ENCODE peak calls at places on chromosomes 7 and 10, in nine cellular contexts. L, B, G, Q, F, T, X, H and J are unnamed samples.

GRCh38 chr7:91660734-91661355 is 219.7 kb downstream of the MTERF1 start:
- DNase-seq in L (no peak), B (no peak), G (no peak), Q (no peak), F (no peak), T (no peak), X (no peak), H (no peak), J (no peak)

GRCh38 chr7:128405345-128406146 is 4.2 kb downstream of the IMPDH1 start:
- DNase-seq in L (no peak), B (peak), G (peak), Q (peak), F (peak), T (peak), X (peak), H (peak), J (no peak)

GRCh38 chr10:5305374-5305773 is 59.4 kb upstream of the UCN3 start:
- DNase-seq in L (peak), B (no peak), G (no peak), Q (no peak), F (no peak), T (no peak), X (no peak), H (no peak), J (no peak)

GRCh38 chr7:39609084-39609461 is 14.3 kb upstream of the RALA start:
- DNase-seq in L (peak), B (no peak), G (no peak), Q (no peak), F (no peak), T (no peak), X (peak), H (no peak), J (no peak)

GRCh38 chr7:7799138-7799537 is 80.7 kb upstream of the RPA3 start:
- DNase-seq in L (peak), B (no peak), G (no peak), Q (no peak), F (no peak), T (no peak), X (peak), H (peak), J (no peak)

GRCh38 chr10:133104076-133104965 is 16.6 kb downstream of the ADGRA1 start:
- DNase-seq in L (no peak), B (no peak), G (no peak), Q (no peak), F (no peak), T (no peak), X (no peak), H (no peak), J (no peak)

GRCh38 chr10:132768346-132769248 is 17.4 kb downstream of the NKX6-2 start:
- DNase-seq in L (no peak), B (no peak), G (no peak), Q (no peak), F (no peak), T (no peak), X (no peak), H (no peak), J (no peak)

GRCh38 chr7:47621985-47622561 is 40.2 kb upstream of the TNS3 start:
- DNase-seq in L (no peak), B (no peak), G (no peak), Q (no peak), F (no peak), T (no peak), X (no peak), H (no peak), J (no peak)

GRCh38 chr10:77162697-77163096 is 474.9 kb downstream of the KCNMA1 start:
- DNase-seq in L (peak), B (no peak), G (no peak), Q (no peak), F (no peak), T (no peak), X (peak), H (no peak), J (no peak)

GRCh38 chr10:110361800-110362456 is 57.2 kb upstream of the SMNDC1 start:
- DNase-seq in L (no peak), B (no peak), G (no peak), Q (no peak), F (peak), T (no peak), X (no peak), H (peak), J (no peak)

GRCh38 chr7:112995091-112995824 is 91.4 kb downstream of the GPR85 start:
- DNase-seq in L (peak), B (no peak), G (peak), Q (peak), F (peak), T (no peak), X (no peak), H (peak), J (no peak)

GRCh38 chr10:110706690-110707098 is 62.6 kb downstream of the RBM20 start:
- DNase-seq in L (peak), B (no peak), G (no peak), Q (peak), F (no peak), T (no peak), X (no peak), H (peak), J (no peak)

GRCh38 chr10:78377362-78377761 is 343.7 kb downstream of the RPS24 start:
- DNase-seq in L (no peak), B (peak), G (no peak), Q (peak), F (no peak), T (no peak), X (no peak), H (peak), J (no peak)

GRCh38 chr7:122528879-122529481 is 169.9 kb downstream of the RNF133 start:
- DNase-seq in L (peak), B (no peak), G (no peak), Q (peak), F (peak), T (no peak), X (peak), H (peak), J (no peak)

GRCh38 chr10:101829561-101830315 is 11.5 kb upstream of the OGA start:
- DNase-seq in L (no peak), B (peak), G (no peak), Q (peak), F (peak), T (peak), X (no peak), H (peak), J (peak)

GRCh38 chr7:76342222-76342621 is 16.6 kb downstream of the YWHAG start:
- DNase-seq in L (no peak), B (no peak), G (no peak), Q (no peak), F (peak), T (no peak), X (no peak), H (no peak), J (no peak)

DNA sequence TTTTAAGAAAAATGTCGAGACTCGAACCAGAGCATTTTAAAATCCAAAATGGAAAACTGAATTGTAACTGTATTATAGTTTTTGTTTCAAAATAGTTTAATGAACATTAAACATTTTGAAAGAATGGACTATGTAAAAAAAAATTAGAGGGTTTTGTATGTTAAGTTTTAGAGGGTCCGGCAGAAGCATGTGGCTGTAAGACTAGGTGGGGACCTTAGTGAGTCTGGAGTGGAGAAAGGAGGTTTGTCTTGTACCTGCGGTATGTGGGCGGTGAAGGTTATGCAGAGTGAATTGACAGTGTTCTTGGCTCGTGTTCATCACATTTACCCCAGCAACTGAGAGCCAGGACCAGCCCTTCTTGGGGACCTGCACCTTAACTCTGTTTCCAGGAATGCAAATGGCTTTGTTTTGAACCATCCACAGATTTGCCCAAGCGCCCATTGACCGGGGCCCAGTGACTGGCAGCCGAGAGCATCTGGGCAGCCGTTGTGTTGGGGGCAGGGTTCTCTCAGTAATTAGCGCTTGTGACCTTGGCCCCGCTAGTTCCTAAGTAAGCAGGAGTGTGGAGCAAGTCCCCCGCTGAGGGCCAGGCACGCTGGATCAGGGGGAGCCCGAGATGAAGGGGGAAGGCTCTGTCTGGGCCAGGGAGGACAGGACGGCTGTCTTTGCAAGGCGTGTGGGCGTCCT is 1.4 kb upstream of the KLF6 start:
- DNase-seq in L (peak), B (peak), G (peak), Q (peak), F (peak), T (peak), X (peak), H (peak), J (no peak)
- H3K4me3 ChIP-seq in L (peak), B (peak), G (peak), Q (peak), F (peak), T (peak), X (no peak), H (no peak), J (peak)

DNA sequence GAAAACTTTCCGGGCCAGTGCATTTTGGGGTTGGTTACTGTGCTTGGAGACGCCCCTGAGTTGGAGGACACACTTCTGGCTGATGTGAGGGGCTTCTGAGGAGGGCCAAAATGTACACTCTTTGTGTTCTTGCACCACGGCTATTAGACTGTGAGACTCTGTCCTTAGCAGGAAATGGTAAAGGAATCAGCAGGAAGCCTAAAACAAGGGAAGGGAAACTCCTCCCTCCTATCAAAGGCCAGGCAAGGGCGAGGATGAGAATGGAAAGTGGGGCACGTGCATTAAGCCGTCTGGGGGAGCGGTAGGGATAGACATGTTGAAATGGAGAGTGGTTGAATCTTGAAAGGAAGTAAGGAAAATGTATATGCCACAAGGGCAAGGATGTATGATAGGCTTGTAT is 1.8 kb upstream of the SRGN start:
- DNase-seq in L (peak), B (no peak), G (peak), Q (peak), F (no peak), T (no peak), X (peak), H (peak), J (no peak)
- H3K4me3 ChIP-seq in L (no peak), B (no peak), G (no peak), Q (peak), F (no peak), T (no peak), X (no peak), H (no peak), J (no peak)

GRCh38 chr10:122461729-122462532 is 578 bp downstream of the HTRA1 start:
- DNase-seq in L (peak), B (peak), G (peak), Q (no peak), F (peak), T (peak), X (peak), H (no peak), J (no peak)
- H3K4me3 ChIP-seq in L (peak), B (peak), G (peak), Q (peak), F (peak), T (peak), X (peak), H (no peak), J (peak)

DNA sequence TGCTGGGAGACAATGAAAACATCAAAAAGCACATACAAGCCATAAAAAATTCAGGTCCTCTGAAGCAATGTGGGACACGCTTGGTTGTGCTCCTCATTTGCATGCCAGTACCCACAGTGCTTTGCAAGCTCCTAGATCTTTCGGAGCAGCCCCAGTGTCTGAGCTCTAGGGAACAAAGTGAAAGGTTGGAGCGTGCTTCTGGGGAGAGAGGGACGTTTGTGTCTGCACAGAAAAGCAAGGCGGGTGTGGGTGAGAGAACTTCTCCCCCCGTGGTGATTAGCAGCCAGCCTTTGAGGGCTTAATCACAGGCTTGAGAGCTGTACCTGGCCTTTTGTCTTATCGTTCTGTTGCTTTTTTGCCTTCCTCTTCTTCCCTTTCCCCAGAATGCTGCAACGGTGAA is 76.7 kb upstream of the HABP2 start:
- DNase-seq in L (no peak), B (no peak), G (no peak), Q (no peak), F (no peak), T (no peak), X (no peak), H (no peak), J (no peak)
- H3K4me3 ChIP-seq in L (no peak), B (no peak), G (no peak), Q (no peak), F (no peak), T (no peak), X (no peak), H (no peak), J (no peak)

GRCh38 chr10:103877861-103878260 is 22.5 kb upstream of the SH3PXD2A start:
- DNase-seq in L (no peak), B (no peak), G (no peak), Q (no peak), F (no peak), T (no peak), X (no peak), H (no peak), J (no peak)
- H3K4me3 ChIP-seq in L (no peak), B (no peak), G (no peak), Q (no peak), F (no peak), T (no peak), X (no peak), H (no peak), J (no peak)

DNA sequence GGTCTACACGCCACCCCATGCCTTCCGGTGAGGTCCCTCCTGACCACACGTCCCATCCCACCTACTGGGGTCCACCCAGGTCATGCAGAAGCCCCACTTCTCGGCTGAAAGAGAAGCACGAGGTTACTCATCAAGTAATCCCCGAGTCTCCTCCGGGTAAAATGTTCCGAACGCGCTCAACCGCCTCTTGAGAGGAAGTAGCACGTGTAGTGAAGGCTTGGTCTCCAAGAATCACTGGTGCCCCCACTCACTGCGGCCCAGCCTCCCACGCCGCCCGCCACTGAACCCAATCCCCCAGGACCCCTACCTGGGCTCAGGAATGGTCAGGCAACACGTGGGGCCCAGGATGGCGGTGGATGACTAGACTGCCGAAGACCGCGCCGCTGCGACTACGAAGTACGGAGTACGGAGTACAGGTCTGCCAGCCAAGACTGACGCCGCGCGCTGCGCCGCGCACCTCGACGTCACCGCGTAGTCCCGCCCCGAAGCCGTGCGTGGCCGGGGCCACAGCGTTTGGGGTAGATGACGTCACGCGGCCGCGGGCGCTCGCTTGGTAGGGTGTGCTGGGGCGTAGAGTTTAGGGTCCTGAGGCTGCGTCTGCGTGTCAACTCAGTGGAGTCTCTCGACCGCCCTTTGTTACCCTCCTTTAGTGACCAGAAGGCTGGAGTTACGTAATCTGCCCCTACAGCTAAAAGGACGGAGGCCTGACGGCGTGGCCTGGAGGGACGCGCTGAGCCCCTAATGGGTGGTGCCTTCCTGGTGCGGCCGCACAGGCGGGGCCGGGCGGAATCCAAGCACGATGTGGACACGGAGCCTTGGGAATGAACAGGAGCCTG is 7.6 kb upstream of the MYO1G start:
- DNase-seq in L (peak), B (peak), G (peak), Q (peak), F (peak), T (peak), X (peak), H (peak), J (peak)
- H3K4me3 ChIP-seq in L (peak), B (peak), G (peak), Q (peak), F (peak), T (peak), X (peak), H (peak), J (peak)

GRCh38 chr7:149415391-149416068 is 45.3 kb downstream of the ZNF777 start:
- DNase-seq in L (no peak), B (no peak), G (no peak), Q (no peak), F (no peak), T (no peak), X (no peak), H (no peak), J (no peak)
- H3K4me3 ChIP-seq in L (peak), B (no peak), G (peak), Q (no peak), F (peak), T (no peak), X (peak), H (peak), J (no peak)